ENCODE peak calls at places on chromosomes 5 and 9, in nine cellular contexts. V, A, B, W, E, S, R, N and X are unnamed samples.

GRCh38 chr5:82408033-82408432 is 129.9 kb upstream of the RPS23 start:
- DNase-seq in A (no peak), R (no peak), V (no peak), B (no peak), N (no peak), E (no peak), S (no peak), W (no peak), X (no peak)

GRCh38 chr5:130541617-130542221 is 623.3 kb downstream of the HINT1 start:
- DNase-seq in A (no peak), B (no peak), E (no peak), R (no peak), N (no peak), S (no peak), V (peak; percentile 40), W (no peak), X (no peak)

GRCh38 chr5:100901851-100902341 is 1.2 kb downstream of the ST8SIA4 start:
- DNase-seq in A (no peak), E (no peak), V (peak; percentile 74), B (peak; percentile 32), S (peak; percentile 59), N (no peak), W (no peak), R (no peak), X (no peak)

GRCh38 chr5:74624501-74624900 is 16.0 kb downstream of the ENC1 start:
- DNase-seq in B (no peak), A (no peak), R (no peak), S (no peak), E (no peak), N (no peak), W (no peak), V (no peak), X (no peak)

GRCh38 chr9:76560481-76560891 is 101.5 kb downstream of the GCNT1 start:
- DNase-seq in R (no peak), B (no peak), E (no peak), V (no peak), N (peak; percentile 75), A (no peak), S (no peak), W (no peak), X (no peak)

GRCh38 chr9:121634800-121635261 is 16.6 kb upstream of the DAB2IP start:
- DNase-seq in N (peak; percentile 13), S (no peak), W (no peak), R (peak; percentile 14), E (peak; percentile 54), A (no peak), B (no peak), V (no peak), X (no peak)

GRCh38 chr5:146667633-146668032 is 151.6 kb upstream of the GPR151 start:
- DNase-seq in E (peak; percentile 40), N (peak; percentile 47), R (peak; percentile 68), V (no peak), A (no peak), B (no peak), W (no peak), S (no peak), X (no peak)

GRCh38 chr5:4700886-4701285 is 439.2 kb upstream of the ADAMTS16 start:
- DNase-seq in R (no peak), N (no peak), B (no peak), E (no peak), A (no peak), W (no peak), S (no peak), V (no peak), X (no peak)

GRCh38 chr5:67094476-67095300 is 101.9 kb downstream of the CD180 start:
- DNase-seq in A (no peak), B (no peak), N (peak; percentile 56), W (no peak), V (no peak), R (peak; percentile 42), E (no peak), S (no peak), X (no peak)

GRCh38 chr5:73640861-73641320 is 14.9 kb downstream of the ARHGEF28 start:
- DNase-seq in E (no peak), W (peak; percentile 22), S (no peak), V (no peak), B (no peak), R (no peak), N (peak; percentile 33), A (no peak), X (no peak)

GRCh38 chr5:174145091-174145490 is 99.6 kb downstream of the NSG2 start:
- DNase-seq in V (no peak), W (no peak), S (no peak), N (no peak), R (no peak), A (no peak), B (no peak), E (no peak), X (no peak)

GRCh38 chr9:16873131-16873787 is 2.8 kb upstream of the BNC2 start:
- DNase-seq in B (no peak), N (peak; percentile 82), A (no peak), R (no peak), S (no peak), W (no peak), E (no peak), V (no peak), X (no peak)

GRCh38 chr9:91047993-91048607 is 246.5 kb downstream of the SYK start:
- DNase-seq in R (no peak), E (no peak), B (peak; percentile 55), N (peak; percentile 95), W (peak; percentile 17), V (peak; percentile 73), S (peak; percentile 65), A (no peak), X (no peak)

GRCh38 chr9:120151806-120152205 is 428.2 kb downstream of the CDK5RAP2 start:
- DNase-seq in A (no peak), S (no peak), E (no peak), V (no peak), N (no peak), W (no peak), R (peak; percentile 5), B (no peak), X (no peak)

GRCh38 chr9:99282406-99282805 is 60.3 kb downstream of the SEC61B start:
- DNase-seq in R (no peak), W (no peak), A (no peak), N (no peak), S (no peak), E (no peak), V (no peak), B (no peak), X (no peak)

GRCh38 chr9:92641092-92641809 is 28.7 kb downstream of the IPPK start:
- DNase-seq in W (no peak), A (no peak), B (no peak), V (no peak), E (no peak), S (no peak), R (no peak), N (no peak), X (no peak)